ENCODE peak calls at places on chromosomes 1 and 21, in eight cellular contexts. One of them, this sample, is unnamed.

GRCh38 chr1:244173240-244173639 is 122.2 kb downstream of the ZBTB18 start:
- DNase-seq in A549: no peak
- DNase-seq in SK-N-SH: no peak
- DNase-seq in tibial nerve: no peak
- DNase-seq in H1: no peak
- DNase-seq in GM12878: no peak
- DNase-seq in transverse colon: no peak
- DNase-seq in HepG2: no peak
- DNase-seq in this sample: no peak

GRCh38 chr1:115183158-115183557 is 93.9 kb upstream of the TSPAN2 start:
- DNase-seq in A549: no peak
- DNase-seq in SK-N-SH: no peak
- DNase-seq in tibial nerve: no peak
- DNase-seq in H1: no peak
- DNase-seq in GM12878: no peak
- DNase-seq in transverse colon: no peak
- DNase-seq in HepG2: no peak
- DNase-seq in this sample: no peak

GRCh38 chr1:41366428-41367101 is 5.3 kb downstream of the FOXO6 start:
- DNase-seq in A549: no peak
- DNase-seq in SK-N-SH: peak
- DNase-seq in tibial nerve: no peak
- DNase-seq in H1: no peak
- DNase-seq in GM12878: no peak
- DNase-seq in transverse colon: no peak
- DNase-seq in HepG2: no peak
- DNase-seq in this sample: peak

GRCh38 chr1:111745670-111746613 is 6.7 kb upstream of the INKA2 start:
- DNase-seq in A549: no peak
- DNase-seq in SK-N-SH: no peak
- DNase-seq in tibial nerve: no peak
- DNase-seq in H1: no peak
- DNase-seq in GM12878: no peak
- DNase-seq in transverse colon: no peak
- DNase-seq in HepG2: no peak
- DNase-seq in this sample: no peak

GRCh38 chr1:176691251-176692228 is 228.6 kb downstream of the PAPPA2 start:
- DNase-seq in A549: peak
- DNase-seq in SK-N-SH: peak
- DNase-seq in tibial nerve: no peak
- DNase-seq in H1: peak
- DNase-seq in GM12878: peak
- DNase-seq in transverse colon: peak
- DNase-seq in HepG2: peak
- DNase-seq in this sample: no peak

GRCh38 chr1:58901008-58901407 is 117.2 kb upstream of the JUN start:
- DNase-seq in A549: no peak
- DNase-seq in SK-N-SH: no peak
- DNase-seq in tibial nerve: no peak
- DNase-seq in H1: no peak
- DNase-seq in GM12878: no peak
- DNase-seq in transverse colon: no peak
- DNase-seq in HepG2: peak
- DNase-seq in this sample: no peak

GRCh38 chr1:152392909-152393308 is 21.2 kb downstream of the CRNN start:
- DNase-seq in A549: no peak
- DNase-seq in SK-N-SH: no peak
- DNase-seq in tibial nerve: no peak
- DNase-seq in H1: no peak
- DNase-seq in GM12878: no peak
- DNase-seq in transverse colon: no peak
- DNase-seq in HepG2: no peak
- DNase-seq in this sample: no peak

GRCh38 chr1:211643324-211644212 is 31.9 kb downstream of the NEK2 start:
- DNase-seq in A549: no peak
- DNase-seq in SK-N-SH: peak
- DNase-seq in tibial nerve: no peak
- DNase-seq in H1: no peak
- DNase-seq in GM12878: no peak
- DNase-seq in transverse colon: peak
- DNase-seq in HepG2: peak
- DNase-seq in this sample: peak

GRCh38 chr1:169511339-169512028 is 25.7 kb upstream of the SLC19A2 start:
- DNase-seq in A549: no peak
- DNase-seq in SK-N-SH: no peak
- DNase-seq in tibial nerve: no peak
- DNase-seq in H1: no peak
- DNase-seq in GM12878: no peak
- DNase-seq in transverse colon: no peak
- DNase-seq in HepG2: no peak
- DNase-seq in this sample: peak

GRCh38 chr1:27568247-27569087 is 35.5 kb downstream of the AHDC1 start:
- DNase-seq in A549: peak
- DNase-seq in SK-N-SH: peak
- DNase-seq in tibial nerve: peak
- DNase-seq in H1: peak
- DNase-seq in GM12878: peak
- DNase-seq in transverse colon: peak
- DNase-seq in HepG2: peak
- DNase-seq in this sample: peak

GRCh38 chr1:12473596-12474329 is 144.2 kb downstream of the DHRS3 start:
- DNase-seq in A549: no peak
- DNase-seq in SK-N-SH: no peak
- DNase-seq in tibial nerve: no peak
- DNase-seq in H1: no peak
- DNase-seq in GM12878: no peak
- DNase-seq in transverse colon: no peak
- DNase-seq in HepG2: no peak
- DNase-seq in this sample: no peak

GRCh38 chr1:12477301-12477700 is 140.7 kb downstream of the DHRS3 start:
- DNase-seq in A549: no peak
- DNase-seq in SK-N-SH: no peak
- DNase-seq in tibial nerve: no peak
- DNase-seq in H1: no peak
- DNase-seq in GM12878: no peak
- DNase-seq in transverse colon: no peak
- DNase-seq in HepG2: no peak
- DNase-seq in this sample: no peak

GRCh38 chr1:12477936-12478611 is 139.9 kb downstream of the DHRS3 start:
- DNase-seq in A549: peak
- DNase-seq in SK-N-SH: peak
- DNase-seq in tibial nerve: peak
- DNase-seq in H1: no peak
- DNase-seq in GM12878: no peak
- DNase-seq in transverse colon: peak
- DNase-seq in HepG2: peak
- DNase-seq in this sample: peak

GRCh38 chr1:12475158-12475934 is 142.7 kb downstream of the DHRS3 start:
- DNase-seq in A549: no peak
- DNase-seq in SK-N-SH: no peak
- DNase-seq in tibial nerve: no peak
- DNase-seq in H1: no peak
- DNase-seq in GM12878: no peak
- DNase-seq in transverse colon: no peak
- DNase-seq in HepG2: peak
- DNase-seq in this sample: no peak

GRCh38 chr1:12475947-12476346 is 142.1 kb downstream of the DHRS3 start:
- DNase-seq in A549: no peak
- DNase-seq in SK-N-SH: no peak
- DNase-seq in tibial nerve: no peak
- DNase-seq in H1: no peak
- DNase-seq in GM12878: no peak
- DNase-seq in transverse colon: no peak
- DNase-seq in HepG2: peak
- DNase-seq in this sample: no peak
- TF ChIP-seq EP300 in A549: no peak
- TF ChIP-seq EP300 in SK-N-SH: no peak
- TF ChIP-seq EP300 in tibial nerve: no peak
- TF ChIP-seq EP300 in H1: no peak
- TF ChIP-seq EP300 in GM12878: no peak
- TF ChIP-seq EP300 in transverse colon: no peak
- TF ChIP-seq EP300 in HepG2: no peak
- TF ChIP-seq EP300 in this sample: no peak

GRCh38 chr1:234953655-234954420 is 174.8 kb downstream of the TOMM20 start:
- DNase-seq in A549: no peak
- DNase-seq in SK-N-SH: no peak
- DNase-seq in tibial nerve: no peak
- DNase-seq in H1: no peak
- DNase-seq in GM12878: no peak
- DNase-seq in transverse colon: no peak
- DNase-seq in HepG2: no peak
- DNase-seq in this sample: no peak
- TF ChIP-seq EP300 in A549: no peak
- TF ChIP-seq EP300 in SK-N-SH: no peak
- TF ChIP-seq EP300 in tibial nerve: no peak
- TF ChIP-seq EP300 in H1: no peak
- TF ChIP-seq EP300 in GM12878: no peak
- TF ChIP-seq EP300 in transverse colon: no peak
- TF ChIP-seq EP300 in HepG2: no peak
- TF ChIP-seq EP300 in this sample: no peak

GRCh38 chr21:42140196-42140934 is 69.2 kb downstream of the UMODL1 start:
- DNase-seq in A549: no peak
- DNase-seq in SK-N-SH: no peak
- DNase-seq in tibial nerve: no peak
- DNase-seq in H1: no peak
- DNase-seq in GM12878: no peak
- DNase-seq in transverse colon: no peak
- DNase-seq in HepG2: no peak
- DNase-seq in this sample: no peak
- TF ChIP-seq EP300 in A549: no peak
- TF ChIP-seq EP300 in SK-N-SH: no peak
- TF ChIP-seq EP300 in tibial nerve: no peak
- TF ChIP-seq EP300 in H1: no peak
- TF ChIP-seq EP300 in GM12878: no peak
- TF ChIP-seq EP300 in transverse colon: no peak
- TF ChIP-seq EP300 in HepG2: no peak
- TF ChIP-seq EP300 in this sample: no peak

DNA sequence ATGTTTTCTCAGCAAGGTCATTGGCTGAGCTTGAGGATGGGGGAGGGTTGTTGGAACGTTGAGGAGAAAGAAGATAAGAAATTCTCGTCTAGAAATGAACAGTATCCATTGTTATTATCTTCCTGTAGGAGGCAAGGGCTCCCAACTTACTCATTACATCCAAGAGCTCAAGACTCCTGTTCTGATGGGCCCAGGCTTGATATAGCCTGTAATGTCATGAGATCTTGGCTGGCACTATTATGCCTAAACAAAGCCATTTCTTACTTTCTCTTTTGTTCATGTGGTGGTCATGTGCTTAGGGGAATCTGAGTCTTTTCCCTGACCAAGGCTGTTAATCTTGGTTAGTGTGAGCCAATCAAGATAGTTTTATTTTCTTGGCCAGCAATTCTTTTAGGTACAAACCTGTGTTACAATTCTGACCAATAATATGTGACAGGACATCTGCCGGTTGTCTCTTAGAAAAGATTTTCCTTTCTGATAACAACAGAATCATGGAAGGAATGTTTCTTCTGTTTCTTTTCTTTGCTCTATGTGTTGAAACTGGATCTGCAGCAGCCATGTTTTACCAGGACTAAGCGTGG is 15.2 kb upstream of the IGSF3 start:
- DNase-seq in A549: no peak
- DNase-seq in SK-N-SH: no peak
- DNase-seq in tibial nerve: no peak
- DNase-seq in H1: no peak
- DNase-seq in GM12878: no peak
- DNase-seq in transverse colon: no peak
- DNase-seq in HepG2: no peak
- DNase-seq in this sample: no peak
- TF ChIP-seq EP300 in A549: no peak
- TF ChIP-seq EP300 in SK-N-SH: no peak
- TF ChIP-seq EP300 in tibial nerve: no peak
- TF ChIP-seq EP300 in H1: no peak
- TF ChIP-seq EP300 in GM12878: no peak
- TF ChIP-seq EP300 in transverse colon: no peak
- TF ChIP-seq EP300 in HepG2: no peak
- TF ChIP-seq EP300 in this sample: no peak